ENCODE peak calls at places on chromosomes 6 and 20, in seven cellular contexts. D is activated naive CD4-positive, alpha-beta T cell treated with Interleukin-2 at 50 U/mL for 16 hours; R is nephron progenitor cell; A is choroid plexus epithelial cell; H is Right ventricle myocardium superior; L is LoVo; S is ascending aorta. J is an unnamed sample.
A peak's percentile ranks its signal among the peaks of the same experiment; 100 is the strongest.

GRCh38 chr20:47790032-47790965 is 5.0 kb upstream of the SULF2 start:
- DNase-seq in D (no peak), R (no peak), A (peak; percentile 73), H (peak; percentile 4), L (no peak), S (no peak), J (no peak)

GRCh38 chr6:88548891-88549505 is 382.9 kb upstream of the CNR1 start:
- DNase-seq in D (no peak), R (no peak), A (no peak), H (no peak), L (no peak), S (no peak), J (no peak)

GRCh38 chr20:64041781-64042771 is 6.1 kb downstream of the C20orf204 start:
- DNase-seq in D (no peak), R (no peak), A (no peak), H (no peak), L (no peak), S (no peak), J (peak; percentile 84)

GRCh38 chr6:47944846-47945245 is 163.0 kb downstream of the OPN5 start:
- DNase-seq in D (no peak), R (no peak), A (no peak), H (no peak), L (no peak), S (no peak), J (no peak)

GRCh38 chr20:3686867-3687321 is 5.1 kb upstream of the ADAM33 start:
- DNase-seq in D (no peak), R (no peak), A (peak; percentile 91), H (peak; percentile 89), L (peak; percentile 67), S (peak; percentile 49), J (no peak)

GRCh38 chr6:14354919-14355572 is 237.5 kb downstream of the CD83 start:
- DNase-seq in D (peak; percentile 4), R (no peak), A (peak; percentile 84), H (peak; percentile 82), L (no peak), S (peak; percentile 22), J (no peak)

GRCh38 chr20:62607366-62608217 is 34.7 kb upstream of the SLCO4A1 start:
- DNase-seq in D (no peak), R (no peak), A (no peak), H (peak; percentile 24), L (no peak), S (no peak), J (no peak)

GRCh38 chr6:47437592-47437991 is 40.0 kb upstream of the CD2AP start:
- DNase-seq in D (no peak), R (no peak), A (no peak), H (no peak), L (no peak), S (no peak), J (no peak)

GRCh38 chr6:1630771-1631217 is 21.1 kb downstream of the FOXC1 start:
- DNase-seq in D (no peak), R (no peak), A (no peak), H (no peak), L (no peak), S (no peak), J (no peak)

GRCh38 chr6:110622912-110623578 is 146.6 kb upstream of the SLC22A16 start:
- DNase-seq in D (no peak), R (no peak), A (no peak), H (no peak), L (no peak), S (no peak), J (no peak)

GRCh38 chr20:49030954-49031619 is 15.0 kb upstream of the CSE1L start:
- DNase-seq in D (no peak), R (no peak), A (no peak), H (no peak), L (no peak), S (no peak), J (no peak)

J was measured in H7.